ENCODE peak calls at places on chromosomes 5 and 9, in nine cellular contexts. One of them, this sample, is unnamed.

GRCh38 chr9:89095755-89096154 is 82.9 kb downstream of the SHC3 start:
- DNase-seq in ovary: peak
- DNase-seq in esophagus squamous epithelium: no peak
- DNase-seq in PC-9: no peak
- DNase-seq in AG04450: no peak
- DNase-seq in pancreas: no peak
- DNase-seq in K562: no peak
- DNase-seq in psoas muscle: no peak
- DNase-seq in tibial artery: no peak
- DNase-seq in this sample: no peak

GRCh38 chr5:142905375-142905774 is 135.2 kb downstream of the ARHGAP26 start:
- DNase-seq in ovary: no peak
- DNase-seq in tibial artery: no peak
- DNase-seq in esophagus squamous epithelium: no peak
- DNase-seq in PC-9: no peak
- DNase-seq in psoas muscle: no peak
- DNase-seq in AG04450: no peak
- DNase-seq in pancreas: no peak
- DNase-seq in K562: no peak
- DNase-seq in this sample: no peak

GRCh38 chr5:136516617-136517016 is 151.3 kb upstream of the TRPC7 start:
- DNase-seq in esophagus squamous epithelium: no peak
- DNase-seq in psoas muscle: no peak
- DNase-seq in tibial artery: no peak
- DNase-seq in AG04450: no peak
- DNase-seq in ovary: no peak
- DNase-seq in K562: no peak
- DNase-seq in pancreas: no peak
- DNase-seq in PC-9: no peak
- DNase-seq in this sample: no peak

GRCh38 chr5:27124590-27124989 is 86.2 kb upstream of the CDH9 start:
- DNase-seq in K562: peak
- DNase-seq in esophagus squamous epithelium: no peak
- DNase-seq in AG04450: no peak
- DNase-seq in tibial artery: no peak
- DNase-seq in ovary: no peak
- DNase-seq in psoas muscle: no peak
- DNase-seq in PC-9: peak
- DNase-seq in pancreas: no peak
- DNase-seq in this sample: no peak

GRCh38 chr9:95504053-95504963 is 12.5 kb downstream of the PTCH1 start:
- DNase-seq in pancreas: no peak
- DNase-seq in K562: peak
- DNase-seq in AG04450: no peak
- DNase-seq in tibial artery: peak
- DNase-seq in psoas muscle: no peak
- DNase-seq in PC-9: no peak
- DNase-seq in esophagus squamous epithelium: no peak
- DNase-seq in ovary: peak
- DNase-seq in this sample: no peak

GRCh38 chr5:173925449-173926071 is 37.4 kb downstream of the CPEB4 start:
- DNase-seq in psoas muscle: no peak
- DNase-seq in tibial artery: peak
- DNase-seq in ovary: no peak
- DNase-seq in esophagus squamous epithelium: no peak
- DNase-seq in AG04450: no peak
- DNase-seq in K562: peak
- DNase-seq in pancreas: no peak
- DNase-seq in PC-9: peak
- DNase-seq in this sample: no peak

GRCh38 chr5:56910123-56910951 is 941 bp downstream of the SETD9 start:
- DNase-seq in psoas muscle: peak
- DNase-seq in PC-9: no peak
- DNase-seq in ovary: peak
- DNase-seq in pancreas: peak
- DNase-seq in K562: no peak
- DNase-seq in tibial artery: peak
- DNase-seq in esophagus squamous epithelium: no peak
- DNase-seq in AG04450: peak
- DNase-seq in this sample: no peak

GRCh38 chr5:547086-547924 is 23.1 kb upstream of the SLC9A3 start:
- DNase-seq in K562: no peak
- DNase-seq in AG04450: no peak
- DNase-seq in tibial artery: no peak
- DNase-seq in esophagus squamous epithelium: no peak
- DNase-seq in psoas muscle: peak
- DNase-seq in ovary: no peak
- DNase-seq in PC-9: no peak
- DNase-seq in pancreas: peak
- DNase-seq in this sample: no peak

GRCh38 chr9:123473226-123473625 is 117.2 kb downstream of the CRB2 start:
- DNase-seq in pancreas: no peak
- DNase-seq in K562: no peak
- DNase-seq in esophagus squamous epithelium: no peak
- DNase-seq in AG04450: no peak
- DNase-seq in ovary: no peak
- DNase-seq in tibial artery: no peak
- DNase-seq in PC-9: no peak
- DNase-seq in psoas muscle: no peak
- DNase-seq in this sample: no peak

GRCh38 chr5:174418809-174419522 is 305.4 kb upstream of the MSX2 start:
- DNase-seq in psoas muscle: no peak
- DNase-seq in AG04450: no peak
- DNase-seq in ovary: no peak
- DNase-seq in pancreas: no peak
- DNase-seq in PC-9: no peak
- DNase-seq in esophagus squamous epithelium: no peak
- DNase-seq in tibial artery: no peak
- DNase-seq in K562: no peak
- DNase-seq in this sample: no peak

GRCh38 chr9:99336005-99336404 is 113.9 kb downstream of the SEC61B start:
- DNase-seq in pancreas: no peak
- DNase-seq in tibial artery: no peak
- DNase-seq in PC-9: no peak
- DNase-seq in esophagus squamous epithelium: no peak
- DNase-seq in ovary: no peak
- DNase-seq in AG04450: no peak
- DNase-seq in K562: no peak
- DNase-seq in psoas muscle: no peak
- DNase-seq in this sample: no peak

GRCh38 chr9:79989079-79989478 is 417.3 kb downstream of the TLE4 start:
- DNase-seq in AG04450: no peak
- DNase-seq in psoas muscle: no peak
- DNase-seq in pancreas: no peak
- DNase-seq in ovary: no peak
- DNase-seq in K562: no peak
- DNase-seq in tibial artery: no peak
- DNase-seq in esophagus squamous epithelium: no peak
- DNase-seq in PC-9: no peak
- DNase-seq in this sample: no peak

GRCh38 chr9:119026120-119026519 is 343.1 kb downstream of the BRINP1 start:
- DNase-seq in PC-9: no peak
- DNase-seq in psoas muscle: peak
- DNase-seq in pancreas: no peak
- DNase-seq in esophagus squamous epithelium: no peak
- DNase-seq in K562: no peak
- DNase-seq in AG04450: no peak
- DNase-seq in ovary: peak
- DNase-seq in tibial artery: peak
- DNase-seq in this sample: no peak

GRCh38 chr9:121895836-121896544 is 197.1 kb downstream of the TTLL11 start:
- DNase-seq in psoas muscle: no peak
- DNase-seq in tibial artery: no peak
- DNase-seq in K562: no peak
- DNase-seq in ovary: peak
- DNase-seq in PC-9: no peak
- DNase-seq in esophagus squamous epithelium: no peak
- DNase-seq in pancreas: peak
- DNase-seq in AG04450: no peak
- DNase-seq in this sample: no peak

GRCh38 chr5:32866138-32866537 is 155.0 kb downstream of the NPR3 start:
- DNase-seq in esophagus squamous epithelium: no peak
- DNase-seq in tibial artery: no peak
- DNase-seq in psoas muscle: no peak
- DNase-seq in pancreas: no peak
- DNase-seq in ovary: no peak
- DNase-seq in AG04450: no peak
- DNase-seq in PC-9: no peak
- DNase-seq in K562: no peak
- DNase-seq in this sample: no peak

GRCh38 chr9:131046093-131046380 is 37.1 kb downstream of the LAMC3 start:
- DNase-seq in K562: no peak
- DNase-seq in pancreas: no peak
- DNase-seq in psoas muscle: no peak
- DNase-seq in ovary: no peak
- DNase-seq in PC-9: no peak
- DNase-seq in tibial artery: no peak
- DNase-seq in AG04450: no peak
- DNase-seq in esophagus squamous epithelium: no peak
- DNase-seq in this sample: no peak

GRCh38 chr9:5269249-5269715 is 35.2 kb downstream of the RLN2 start:
- DNase-seq in AG04450: peak
- DNase-seq in ovary: no peak
- DNase-seq in PC-9: peak
- DNase-seq in K562: no peak
- DNase-seq in psoas muscle: no peak
- DNase-seq in tibial artery: no peak
- DNase-seq in pancreas: no peak
- DNase-seq in esophagus squamous epithelium: no peak
- DNase-seq in this sample: no peak

GRCh38 chr9:122075135-122076030 is 17.7 kb downstream of the TTLL11 start:
- DNase-seq in ovary: no peak
- DNase-seq in psoas muscle: no peak
- DNase-seq in esophagus squamous epithelium: no peak
- DNase-seq in AG04450: no peak
- DNase-seq in K562: no peak
- DNase-seq in PC-9: no peak
- DNase-seq in pancreas: no peak
- DNase-seq in tibial artery: peak
- DNase-seq in this sample: no peak

GRCh38 chr9:105127863-105128220 is 116.6 kb upstream of the SLC44A1 start:
- DNase-seq in psoas muscle: no peak
- DNase-seq in K562: no peak
- DNase-seq in PC-9: peak
- DNase-seq in tibial artery: no peak
- DNase-seq in esophagus squamous epithelium: no peak
- DNase-seq in pancreas: no peak
- DNase-seq in ovary: no peak
- DNase-seq in AG04450: no peak
- DNase-seq in this sample: peak

GRCh38 chr5:149004559-149004958 is 58.3 kb downstream of the SH3TC2 start:
- DNase-seq in PC-9: no peak
- DNase-seq in psoas muscle: no peak
- DNase-seq in K562: no peak
- DNase-seq in AG04450: no peak
- DNase-seq in esophagus squamous epithelium: no peak
- DNase-seq in ovary: no peak
- DNase-seq in tibial artery: no peak
- DNase-seq in pancreas: no peak
- DNase-seq in this sample: no peak
- H3K4me3 ChIP-seq in PC-9: no peak
- H3K4me3 ChIP-seq in psoas muscle: no peak
- H3K4me3 ChIP-seq in K562: no peak
- H3K4me3 ChIP-seq in AG04450: no peak
- H3K4me3 ChIP-seq in esophagus squamous epithelium: no peak
- H3K4me3 ChIP-seq in ovary: no peak
- H3K4me3 ChIP-seq in tibial artery: no peak
- H3K4me3 ChIP-seq in pancreas: no peak
- H3K4me3 ChIP-seq in this sample: no peak

GRCh38 chr5:98929982-98930355 is 1.2 kb upstream of the CHD1 start:
- DNase-seq in pancreas: no peak
- DNase-seq in psoas muscle: no peak
- DNase-seq in ovary: peak
- DNase-seq in K562: no peak
- DNase-seq in esophagus squamous epithelium: no peak
- DNase-seq in tibial artery: no peak
- DNase-seq in AG04450: no peak
- DNase-seq in PC-9: no peak
- DNase-seq in this sample: no peak
- H3K27ac ChIP-seq in pancreas: peak
- H3K27ac ChIP-seq in psoas muscle: peak
- H3K27ac ChIP-seq in ovary: peak
- H3K27ac ChIP-seq in K562: peak
- H3K27ac ChIP-seq in esophagus squamous epithelium: peak
- H3K27ac ChIP-seq in tibial artery: peak
- H3K27ac ChIP-seq in AG04450: no peak
- H3K27ac ChIP-seq in PC-9: peak
- H3K27ac ChIP-seq in this sample: peak

DNA sequence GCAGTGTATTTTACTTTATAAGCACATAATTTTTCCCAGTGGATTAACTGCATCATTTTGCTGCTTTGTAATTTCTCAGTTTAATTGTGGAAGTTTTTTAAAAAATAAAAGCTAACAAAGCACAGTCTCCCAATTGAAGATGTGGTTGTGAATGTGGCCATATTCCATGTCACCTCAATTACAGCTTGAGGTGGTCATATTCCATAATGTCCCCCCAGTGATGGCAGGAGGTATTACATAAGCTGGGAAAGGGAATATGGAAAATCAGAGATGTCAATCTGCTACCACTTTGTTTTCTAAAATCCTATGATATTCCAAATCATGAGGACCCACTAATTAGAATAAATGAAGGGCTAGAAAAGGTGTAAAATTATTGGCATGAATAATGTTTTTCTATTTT is 1672.0 kb upstream of the CDH9 start:
- DNase-seq in K562: peak
- DNase-seq in pancreas: no peak
- DNase-seq in psoas muscle: no peak
- DNase-seq in ovary: no peak
- DNase-seq in tibial artery: no peak
- DNase-seq in AG04450: no peak
- DNase-seq in esophagus squamous epithelium: no peak
- DNase-seq in PC-9: no peak
- DNase-seq in this sample: no peak
- TF ChIP-seq CTCF in K562: no peak
- TF ChIP-seq CTCF in pancreas: no peak
- TF ChIP-seq CTCF in psoas muscle: no peak
- TF ChIP-seq CTCF in ovary: no peak
- TF ChIP-seq CTCF in tibial artery: no peak
- TF ChIP-seq CTCF in AG04450: no peak
- TF ChIP-seq CTCF in esophagus squamous epithelium: no peak
- TF ChIP-seq CTCF in PC-9: peak
- TF ChIP-seq CTCF in this sample: no peak

DNA sequence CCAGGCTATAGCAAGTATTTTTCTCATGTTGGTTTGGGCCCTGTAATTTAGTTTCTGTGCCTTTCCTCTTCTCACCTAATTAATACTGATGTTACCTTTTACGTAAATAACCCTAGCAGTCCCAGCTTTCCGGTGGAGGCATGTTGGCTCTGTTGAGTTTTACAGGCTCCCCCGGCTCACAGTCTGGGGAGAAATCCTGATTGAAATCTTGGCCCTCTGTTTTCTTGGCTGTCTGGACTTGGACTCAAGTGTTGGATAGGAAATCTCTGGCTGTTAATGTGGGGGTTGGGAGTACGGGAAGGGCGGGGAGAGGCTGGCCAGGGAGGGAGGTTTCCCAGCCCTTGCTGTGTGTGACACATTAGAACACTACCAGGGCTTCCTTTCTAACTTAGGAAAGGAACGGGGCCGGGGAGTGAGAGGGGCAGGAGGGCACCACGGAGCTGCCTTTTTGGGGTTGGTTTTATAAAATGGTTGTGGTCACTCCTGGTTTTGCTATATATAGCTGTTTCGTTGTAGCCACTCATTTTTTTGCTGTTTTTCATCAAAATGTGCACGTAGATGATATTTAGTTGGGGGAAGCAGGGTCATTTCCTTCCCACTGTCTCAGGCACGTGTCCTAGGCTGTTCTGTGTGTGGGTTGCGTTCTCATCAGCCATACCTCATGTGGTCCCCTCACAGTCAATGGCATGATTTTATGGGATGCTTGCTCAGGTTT is 10.9 kb downstream of the TRIO start:
- DNase-seq in psoas muscle: peak
- DNase-seq in esophagus squamous epithelium: no peak
- DNase-seq in K562: no peak
- DNase-seq in AG04450: no peak
- DNase-seq in PC-9: peak
- DNase-seq in tibial artery: peak
- DNase-seq in pancreas: peak
- DNase-seq in ovary: peak
- DNase-seq in this sample: no peak
- H3K4me3 ChIP-seq in psoas muscle: peak
- H3K4me3 ChIP-seq in esophagus squamous epithelium: no peak
- H3K4me3 ChIP-seq in K562: no peak
- H3K4me3 ChIP-seq in AG04450: peak
- H3K4me3 ChIP-seq in PC-9: no peak
- H3K4me3 ChIP-seq in tibial artery: no peak
- H3K4me3 ChIP-seq in pancreas: no peak
- H3K4me3 ChIP-seq in ovary: no peak
- H3K4me3 ChIP-seq in this sample: no peak

This sample was measured in HL-60.